ENCODE peak calls at places on chromosomes 4 and X, in six cellular contexts. F is IMR-90, O is neuronal stem cell, S is mesenchymal stem cell, D is H1, L is trophoblast cell. Q is an unnamed sample.

GRCh38 chr4:85005865-85006377 is 39.4 kb upstream of the WDFY3 start:
- DNase-seq in D (no peak), O (no peak), S (peak), L (peak), F (peak), Q (no peak)

GRCh38 chr4:5787311-5787710 is 76.3 kb downstream of the EVC start:
- DNase-seq in O (no peak), S (no peak), L (no peak), D (peak), F (no peak), Q (peak)

GRCh38 chrX:9562851-9563250 is 98.0 kb downstream of the TBL1X start:
- DNase-seq in F (peak), O (no peak), S (peak), D (no peak), L (peak), Q (no peak)

GRCh38 chr4:20829958-20830357 is 129.7 kb downstream of the PACRGL start:
- DNase-seq in S (peak), F (peak), L (peak), O (no peak), D (no peak), Q (no peak)

GRCh38 chrX:147978931-147979330 is 2.2 kb upstream of the FMR1NB start:
- DNase-seq in D (no peak), S (no peak), L (peak), F (no peak), O (no peak), Q (no peak)

GRCh38 chr4:141654098-141654497 is 17.7 kb downstream of the IL15 start:
- DNase-seq in L (peak), F (peak), S (peak), O (peak), D (peak), Q (peak)

GRCh38 chr4:109078724-109079123 is 223.7 kb downstream of the COL25A1 start:
- DNase-seq in F (peak), L (no peak), D (no peak), S (peak), O (no peak), Q (no peak)

GRCh38 chr4:174058846-174059245 is 224.6 kb downstream of the FBXO8 start:
- DNase-seq in L (no peak), S (peak), O (no peak), F (no peak), D (no peak), Q (no peak)

GRCh38 chr4:138175337-138175794 is 66.8 kb downstream of the SLC7A11 start:
- DNase-seq in S (peak), L (no peak), O (no peak), F (peak), D (no peak), Q (no peak)

GRCh38 chrX:138858438-138858837 is 146.9 kb upstream of the FGF13 start:
- DNase-seq in L (no peak), S (peak), O (no peak), D (no peak), F (peak), Q (no peak)

GRCh38 chr4:2048831-2049230 is 10.3 kb upstream of the NAT8L start:
- DNase-seq in F (no peak), O (no peak), D (peak), L (no peak), S (no peak), Q (no peak)

GRCh38 chr4:95510145-95510544 is 38.6 kb downstream of the UNC5C start:
- DNase-seq in L (peak), F (peak), O (no peak), D (no peak), S (peak), Q (no peak)

GRCh38 chr4:149841686-149842085 is 26.0 kb upstream of the IQCM start:
- DNase-seq in D (no peak), O (no peak), F (no peak), L (no peak), S (no peak), Q (no peak)

GRCh38 chrX:120446503-120446902 is 22.6 kb downstream of the LAMP2 start:
- DNase-seq in S (peak), F (peak), O (no peak), L (no peak), D (no peak), Q (no peak)

GRCh38 chr4:26176621-26177121 is 144.1 kb upstream of the RBPJ start:
- DNase-seq in O (no peak), S (no peak), D (no peak), F (peak), L (no peak), Q (no peak)

GRCh38 chr4:13597604-13598003 is 29.9 kb downstream of the BOD1L1 start:
- DNase-seq in L (peak), S (no peak), D (no peak), O (no peak), F (peak), Q (no peak)

GRCh38 chr4:103994059-103994458 is 274.3 kb upstream of the TACR3 start:
- DNase-seq in L (peak), F (no peak), D (no peak), S (peak), O (no peak), Q (no peak)

GRCh38 chr4:96099031-96099430 is 259.1 kb downstream of the PDHA2 start:
- DNase-seq in S (no peak), F (no peak), L (no peak), D (no peak), O (no peak), Q (no peak)

GRCh38 chr4:153467154-153467896 is 1.2 kb downstream of the TMEM131L start:
- DNase-seq in F (no peak), S (peak), D (peak), L (peak), O (no peak), Q (peak)

GRCh38 chr4:152356428-152357034 is 179.4 kb downstream of the FBXW7 start:
- DNase-seq in O (no peak), S (peak), D (no peak), F (peak), L (peak), Q (no peak)

GRCh38 chr4:169810325-169811323 is 52.9 kb upstream of the HPF1 start:
- DNase-seq in D (no peak), F (peak), O (peak), S (peak), L (peak), Q (no peak)

GRCh38 chr4:107423677-107424405 is 296.2 kb downstream of the PAPSS1 start:
- DNase-seq in D (no peak), L (peak), F (no peak), O (no peak), S (no peak), Q (no peak)

GRCh38 chr4:124515591-124515990 is 196.9 kb downstream of the ANKRD50 start:
- DNase-seq in L (no peak), F (no peak), S (no peak), D (no peak), O (no peak), Q (no peak)

GRCh38 chrX:15301924-15302323 is 13.5 kb downstream of the ASB11 start:
- DNase-seq in D (no peak), L (peak), S (peak), O (no peak), F (peak), Q (no peak)

GRCh38 chrX:136185409-136186022 is 38.2 kb downstream of the FHL1 start:
- DNase-seq in O (no peak), F (peak), L (no peak), D (no peak), S (peak), Q (no peak)

GRCh38 chrX:80810365-80810978 is 795 bp upstream of the BRWD3 start:
- DNase-seq in S (no peak), D (no peak), O (no peak), F (no peak), L (peak), Q (no peak)

GRCh38 chrX:56803849-56804681 is 75.0 kb downstream of the NBDY start:
- DNase-seq in O (no peak), F (no peak), D (no peak), S (no peak), L (no peak), Q (no peak)

GRCh38 chr4:5399790-5400421 is 308.5 kb downstream of the EVC2 start:
- DNase-seq in D (peak), F (peak), S (peak), O (peak), L (peak), Q (peak)

GRCh38 chrX:68921937-68922456 is 93.2 kb downstream of the EFNB1 start:
- DNase-seq in F (no peak), D (no peak), S (no peak), L (no peak), O (no peak), Q (no peak)

GRCh38 chr4:40363382-40363920 is 28.3 kb downstream of the CHRNA9 start:
- DNase-seq in D (no peak), L (peak), S (no peak), F (no peak), O (no peak), Q (no peak)

GRCh38 chr4:38730830-38731646 is 51.8 kb downstream of the TLR10 start:
- DNase-seq in F (peak), L (peak), S (peak), D (peak), O (peak), Q (peak)

GRCh38 chr4:173651651-173652282 is 121.7 kb upstream of the HAND2 start:
- DNase-seq in D (no peak), F (no peak), L (no peak), O (no peak), S (no peak), Q (no peak)

GRCh38 chr4:39648827-39649558 is 10.3 kb upstream of the SMIM14 start:
- DNase-seq in S (no peak), L (no peak), F (no peak), D (no peak), O (no peak), Q (peak)

GRCh38 chrX:108122748-108123147 is 31.2 kb downstream of the ATG4A start:
- DNase-seq in O (no peak), F (peak), L (no peak), S (peak), D (no peak), Q (no peak)

GRCh38 chrX:9923357-9923756 is 43.8 kb upstream of the CLDN34 start:
- DNase-seq in O (no peak), L (no peak), S (no peak), D (no peak), F (no peak), Q (no peak)

GRCh38 chr4:109576462-109576861 is 16.4 kb downstream of the MCUB start:
- DNase-seq in F (peak), S (peak), O (no peak), L (peak), D (no peak), Q (no peak)

DNA sequence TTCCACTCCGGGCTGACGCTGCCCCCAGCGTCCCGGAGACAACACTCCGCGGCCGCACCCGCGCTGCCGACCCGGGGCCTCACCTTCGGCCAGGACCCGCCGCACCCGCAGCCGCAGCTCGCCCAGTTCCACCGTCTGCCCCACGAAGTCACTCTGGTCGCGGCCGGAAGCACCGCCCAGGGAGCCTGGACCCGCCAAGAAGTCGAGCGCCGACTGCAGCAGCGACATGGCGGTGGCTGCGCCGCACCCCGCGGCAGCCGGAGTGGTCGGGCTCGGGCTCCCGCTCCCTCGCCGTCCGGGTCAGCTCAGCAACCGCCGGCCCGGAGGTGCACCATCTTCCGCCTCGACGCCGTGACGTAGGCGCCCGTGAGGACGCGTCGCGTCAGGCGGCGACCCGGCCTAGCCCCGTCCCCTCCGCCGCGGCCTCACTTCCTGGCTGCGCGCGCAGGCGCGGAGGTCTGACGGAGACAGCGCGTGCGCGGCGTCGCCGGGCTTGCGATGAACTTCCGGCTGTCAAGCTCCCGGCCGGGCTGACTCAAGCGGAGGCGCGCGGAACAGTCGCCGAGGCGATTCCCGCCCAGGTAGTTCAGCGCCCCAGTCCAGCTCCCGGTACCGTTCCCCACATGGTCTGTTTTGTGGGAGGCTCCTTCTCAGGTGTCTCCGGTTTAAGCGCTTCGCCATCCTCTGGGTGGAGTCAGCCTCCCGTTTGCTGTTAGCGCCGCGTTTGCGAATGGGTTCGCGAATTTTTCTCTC is at the start of the genes GAK and TMEM175:
- DNase-seq in D (peak), S (peak), O (peak), F (peak), L (peak), Q (peak)
- H3K23ac ChIP-seq in D (no peak), S (peak), O (peak), F (peak), L (no peak), Q (no peak)

GRCh38 chr4:77154074-77154473 is 2.9 kb upstream of the CCNG2 start:
- DNase-seq in L (no peak), S (no peak), F (no peak), O (no peak), D (no peak), Q (no peak)

GRCh38 chr4:77154761-77155499 is 2.1 kb upstream of the CCNG2 start:
- DNase-seq in D (no peak), O (no peak), F (no peak), S (no peak), L (no peak), Q (no peak)

GRCh38 chr4:77153016-77153415 is 4.0 kb upstream of the CCNG2 start:
- DNase-seq in S (no peak), O (no peak), D (no peak), L (no peak), F (no peak), Q (no peak)

GRCh38 chr4:77151246-77151645 is 5.8 kb upstream of the CCNG2 start:
- DNase-seq in O (no peak), S (no peak), L (no peak), F (no peak), D (no peak), Q (no peak)

GRCh38 chr4:77152421-77152820 is 4.6 kb upstream of the CCNG2 start:
- DNase-seq in L (peak), O (no peak), F (peak), D (no peak), S (peak), Q (no peak)
- H2AFZ ChIP-seq in L (no peak), O (peak), F (no peak), D (peak), S (no peak), Q (no peak)

GRCh38 chr4:177380730-177381287 is 61.4 kb downstream of the AGA start:
- DNase-seq in D (peak), O (no peak), L (peak), S (peak), F (no peak), Q (peak)
- H3K23ac ChIP-seq in D (no peak), O (peak), L (no peak), S (no peak), F (no peak), Q (no peak)

GRCh38 chrX:124335598-124335997 is 3.1 kb downstream of the TEX13D start:
- DNase-seq in S (no peak), O (no peak), L (no peak), D (no peak), F (no peak), Q (no peak)
- H2AFZ ChIP-seq in S (no peak), O (no peak), L (no peak), D (no peak), F (no peak), Q (no peak)

DNA sequence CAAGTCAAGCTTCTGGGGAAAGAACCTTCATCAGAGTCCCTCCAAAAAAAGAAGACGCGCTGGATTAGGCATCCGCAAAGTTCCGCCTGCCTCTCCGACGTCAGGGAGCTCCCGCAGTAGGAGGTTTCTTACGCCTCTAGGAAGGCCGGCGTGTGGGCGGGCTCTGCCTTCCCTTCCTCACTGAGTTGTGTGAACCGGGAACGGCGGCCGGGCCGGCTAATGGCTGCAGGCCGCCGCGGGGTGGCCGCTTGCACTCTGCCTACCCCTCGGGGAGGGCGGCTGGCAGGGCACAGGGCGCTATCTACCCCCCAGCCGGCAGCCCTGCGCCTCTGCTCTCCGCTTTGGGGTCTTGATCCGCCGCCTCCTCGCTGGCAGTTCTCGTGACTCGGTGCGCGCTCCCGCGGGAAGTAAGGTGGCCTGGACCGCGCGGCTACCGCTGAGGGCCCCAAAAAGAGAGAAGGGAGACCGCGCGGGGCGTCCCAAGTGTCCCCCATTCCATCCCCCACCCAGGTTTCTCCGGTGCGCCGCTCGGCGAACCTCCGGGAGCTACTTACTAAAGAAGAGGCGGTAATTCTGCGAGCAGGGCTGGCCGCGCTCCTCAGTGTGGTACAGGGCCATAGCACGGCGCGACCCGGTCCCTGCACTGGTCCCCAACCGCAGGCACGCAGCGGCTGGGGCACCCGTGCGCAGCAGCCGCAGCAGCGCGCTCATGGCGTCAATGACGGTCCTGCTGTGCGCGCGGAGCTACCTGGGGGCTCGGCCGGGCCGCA is at the start of gene PPA2:
- DNase-seq in D (peak), F (peak), S (peak), O (peak), L (peak), Q (peak)
- H3K23ac ChIP-seq in D (no peak), F (peak), S (no peak), O (peak), L (no peak), Q (no peak)

GRCh38 chr4:113209153-113209552 is 159.7 kb downstream of the ANK2 start:
- DNase-seq in S (no peak), D (no peak), O (no peak), L (no peak), F (no peak), Q (no peak)

GRCh38 chr4:113209652-113210320 is 160.3 kb downstream of the ANK2 start:
- DNase-seq in D (no peak), S (peak), L (no peak), O (no peak), F (peak), Q (no peak)

DNA sequence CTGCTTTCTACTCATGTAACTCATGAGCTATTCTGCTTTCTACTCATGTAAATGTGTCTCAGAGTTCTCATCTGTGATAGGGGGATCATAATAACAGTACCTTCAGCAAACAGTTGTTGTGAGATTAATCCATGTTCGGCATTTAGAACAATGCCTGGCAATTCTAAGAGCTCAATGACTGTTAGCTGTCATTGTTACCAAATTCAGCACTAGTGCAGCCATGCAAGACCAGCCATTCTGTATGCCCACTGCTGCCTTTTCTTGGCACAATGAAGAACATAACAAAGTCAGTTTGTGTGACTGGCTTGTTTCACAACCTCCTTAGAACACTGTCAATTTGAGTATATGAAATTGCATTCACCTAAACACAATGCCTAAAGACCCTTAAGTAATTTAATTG is 163.2 kb downstream of the ANK2 start:
- DNase-seq in O (peak), D (no peak), F (no peak), S (no peak), L (no peak), Q (no peak)
- H2AFZ ChIP-seq in O (no peak), D (no peak), F (no peak), S (no peak), L (no peak), Q (no peak)

GRCh38 chr4:48133668-48134444 is at the start of gene TXK:
- DNase-seq in F (peak), O (no peak), L (no peak), S (no peak), D (no peak), Q (no peak)
- H3K23ac ChIP-seq in F (no peak), O (no peak), L (no peak), S (no peak), D (no peak), Q (no peak)

DNA sequence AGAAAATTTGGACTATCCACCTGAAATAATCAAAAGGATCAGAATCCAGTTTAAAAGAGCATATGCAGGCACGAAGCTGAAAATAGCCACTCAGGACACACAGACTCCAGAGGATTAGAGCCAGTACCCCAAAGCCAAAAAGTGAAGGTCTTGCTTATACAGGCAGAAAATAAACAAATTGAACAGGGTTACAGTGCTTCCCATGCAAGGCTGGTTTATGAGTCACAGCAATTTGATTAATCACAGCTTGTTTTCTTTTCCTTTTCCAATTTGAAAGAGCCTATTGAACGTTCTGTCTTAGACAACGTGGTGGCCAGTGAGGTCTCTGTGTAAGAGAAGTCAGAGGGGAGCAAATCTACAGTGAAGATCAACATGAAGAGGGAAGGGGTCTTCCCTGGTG is 10.2 kb downstream of the HGFAC start:
- DNase-seq in F (peak), O (no peak), D (no peak), S (peak), L (no peak), Q (no peak)
- H2AFZ ChIP-seq in F (no peak), O (no peak), D (no peak), S (no peak), L (no peak), Q (no peak)

GRCh38 chr4:158169516-158169915 is 3.3 kb downstream of the GASK1B start:
- DNase-seq in F (no peak), S (no peak), D (no peak), L (no peak), O (no peak), Q (no peak)
- H3K23ac ChIP-seq in F (no peak), S (no peak), D (no peak), L (no peak), O (no peak), Q (no peak)

GRCh38 chr4:10093273-10093621 is 23.4 kb downstream of the WDR1 start:
- DNase-seq in L (no peak), F (no peak), S (no peak), D (no peak), O (no peak), Q (no peak)
- H2AFZ ChIP-seq in L (peak), F (no peak), S (no peak), D (no peak), O (no peak), Q (no peak)